ENCODE peak calls at places on chromosomes 16 and 17, in eight cellular contexts. One of them, this sample, is unnamed.

GRCh38 chr16:16083421-16084156 is 134.2 kb downstream of the ABCC1 start:
- DNase-seq in mucosa of descending colon: no peak
- DNase-seq in heart left ventricle: no peak
- DNase-seq in A549: peak; percentile 20
- DNase-seq in foreskin fibroblast: no peak
- DNase-seq in upper lobe of right lung: no peak
- DNase-seq in retinal pigment epithelial cell: no peak
- DNase-seq in astrocyte of the spinal cord: peak; percentile 21
- DNase-seq in this sample: peak; percentile 58

GRCh38 chr17:1087381-1088241 is 90.7 kb downstream of the TIMM22 start:
- DNase-seq in upper lobe of right lung: peak; percentile 87
- DNase-seq in foreskin fibroblast: no peak
- DNase-seq in retinal pigment epithelial cell: peak; percentile 90
- DNase-seq in mucosa of descending colon: peak; percentile 88
- DNase-seq in A549: peak; percentile 64
- DNase-seq in astrocyte of the spinal cord: peak; percentile 59
- DNase-seq in heart left ventricle: peak; percentile 78
- DNase-seq in this sample: no peak

GRCh38 chr17:39719563-39719962 is 10.8 kb downstream of the MIEN1 start:
- DNase-seq in astrocyte of the spinal cord: no peak
- DNase-seq in mucosa of descending colon: peak; percentile 71
- DNase-seq in retinal pigment epithelial cell: no peak
- DNase-seq in A549: no peak
- DNase-seq in upper lobe of right lung: no peak
- DNase-seq in heart left ventricle: no peak
- DNase-seq in foreskin fibroblast: no peak
- DNase-seq in this sample: no peak

GRCh38 chr17:39352511-39352910 is 48.9 kb downstream of the FBXL20 start:
- DNase-seq in A549: no peak
- DNase-seq in heart left ventricle: no peak
- DNase-seq in retinal pigment epithelial cell: no peak
- DNase-seq in foreskin fibroblast: no peak
- DNase-seq in astrocyte of the spinal cord: no peak
- DNase-seq in upper lobe of right lung: no peak
- DNase-seq in mucosa of descending colon: no peak
- DNase-seq in this sample: no peak

GRCh38 chr17:74117999-74118421 is 85.5 kb upstream of the RPL38 start:
- DNase-seq in astrocyte of the spinal cord: no peak
- DNase-seq in foreskin fibroblast: no peak
- DNase-seq in heart left ventricle: no peak
- DNase-seq in A549: no peak
- DNase-seq in upper lobe of right lung: peak; percentile 20
- DNase-seq in mucosa of descending colon: no peak
- DNase-seq in retinal pigment epithelial cell: no peak
- DNase-seq in this sample: no peak

GRCh38 chr17:13102477-13102876 is 84.7 kb upstream of the ELAC2 start:
- DNase-seq in upper lobe of right lung: no peak
- DNase-seq in A549: no peak
- DNase-seq in astrocyte of the spinal cord: no peak
- DNase-seq in retinal pigment epithelial cell: no peak
- DNase-seq in heart left ventricle: no peak
- DNase-seq in mucosa of descending colon: no peak
- DNase-seq in foreskin fibroblast: no peak
- DNase-seq in this sample: no peak

GRCh38 chr16:4648917-4649316 is 24.3 kb downstream of the MGRN1 start:
- DNase-seq in mucosa of descending colon: no peak
- DNase-seq in foreskin fibroblast: no peak
- DNase-seq in A549: no peak
- DNase-seq in retinal pigment epithelial cell: no peak
- DNase-seq in upper lobe of right lung: no peak
- DNase-seq in astrocyte of the spinal cord: no peak
- DNase-seq in heart left ventricle: no peak
- DNase-seq in this sample: no peak

GRCh38 chr16:57039148-57039812 is 49.9 kb downstream of the NLRC5 start:
- DNase-seq in heart left ventricle: no peak
- DNase-seq in mucosa of descending colon: no peak
- DNase-seq in upper lobe of right lung: no peak
- DNase-seq in foreskin fibroblast: peak; percentile 60
- DNase-seq in A549: no peak
- DNase-seq in astrocyte of the spinal cord: peak; percentile 78
- DNase-seq in retinal pigment epithelial cell: no peak
- DNase-seq in this sample: peak; percentile 75

GRCh38 chr17:35152741-35153140 is 5.1 kb downstream of the UNC45B start:
- DNase-seq in retinal pigment epithelial cell: no peak
- DNase-seq in upper lobe of right lung: no peak
- DNase-seq in foreskin fibroblast: no peak
- DNase-seq in heart left ventricle: no peak
- DNase-seq in mucosa of descending colon: no peak
- DNase-seq in A549: no peak
- DNase-seq in astrocyte of the spinal cord: no peak
- DNase-seq in this sample: no peak

GRCh38 chr17:53353919-53354351 is 468.8 kb upstream of the KIF2B start:
- DNase-seq in A549: no peak
- DNase-seq in astrocyte of the spinal cord: peak; percentile 33
- DNase-seq in mucosa of descending colon: peak; percentile 55
- DNase-seq in retinal pigment epithelial cell: no peak
- DNase-seq in upper lobe of right lung: no peak
- DNase-seq in heart left ventricle: no peak
- DNase-seq in foreskin fibroblast: no peak
- DNase-seq in this sample: no peak

GRCh38 chr16:14337303-14338191 is 266.4 kb downstream of the MRTFB start:
- DNase-seq in astrocyte of the spinal cord: no peak
- DNase-seq in mucosa of descending colon: no peak
- DNase-seq in retinal pigment epithelial cell: no peak
- DNase-seq in heart left ventricle: no peak
- DNase-seq in foreskin fibroblast: peak; percentile 44
- DNase-seq in A549: no peak
- DNase-seq in upper lobe of right lung: no peak
- DNase-seq in this sample: peak; percentile 42

DNA sequence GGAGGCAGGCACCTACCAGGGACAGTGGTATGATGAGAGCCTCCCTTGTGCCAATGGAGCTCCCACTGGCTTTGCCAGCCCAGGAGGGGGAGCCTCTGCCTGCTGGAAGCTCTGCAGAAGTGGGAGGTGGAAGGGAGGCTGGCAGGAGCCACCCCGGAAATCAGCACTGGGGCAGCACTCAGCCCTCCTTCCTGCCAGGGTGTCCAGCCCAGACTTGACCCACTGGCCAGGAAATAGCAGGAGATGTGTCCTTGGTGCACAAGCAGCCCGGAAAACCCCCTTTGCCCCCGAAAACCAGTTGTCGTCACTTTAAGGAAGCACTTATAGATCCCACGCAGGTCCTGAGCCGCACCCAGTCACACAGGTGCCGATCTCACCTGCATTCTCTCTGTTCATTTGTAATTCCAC is 49.3 kb upstream of the CACNG4 start:
- DNase-seq in retinal pigment epithelial cell: no peak
- DNase-seq in mucosa of descending colon: peak; percentile 71
- DNase-seq in foreskin fibroblast: no peak
- DNase-seq in A549: peak; percentile 64
- DNase-seq in upper lobe of right lung: no peak
- DNase-seq in heart left ventricle: no peak
- DNase-seq in astrocyte of the spinal cord: no peak
- DNase-seq in this sample: no peak
- TF ChIP-seq CTCF in retinal pigment epithelial cell: peak; percentile 62
- TF ChIP-seq CTCF in mucosa of descending colon: peak; percentile 45
- TF ChIP-seq CTCF in foreskin fibroblast: peak; percentile 14
- TF ChIP-seq CTCF in A549: peak; percentile 47
- TF ChIP-seq CTCF in upper lobe of right lung: peak; percentile 19
- TF ChIP-seq CTCF in heart left ventricle: no peak
- TF ChIP-seq CTCF in astrocyte of the spinal cord: peak; percentile 5
- TF ChIP-seq CTCF in this sample: no peak

DNA sequence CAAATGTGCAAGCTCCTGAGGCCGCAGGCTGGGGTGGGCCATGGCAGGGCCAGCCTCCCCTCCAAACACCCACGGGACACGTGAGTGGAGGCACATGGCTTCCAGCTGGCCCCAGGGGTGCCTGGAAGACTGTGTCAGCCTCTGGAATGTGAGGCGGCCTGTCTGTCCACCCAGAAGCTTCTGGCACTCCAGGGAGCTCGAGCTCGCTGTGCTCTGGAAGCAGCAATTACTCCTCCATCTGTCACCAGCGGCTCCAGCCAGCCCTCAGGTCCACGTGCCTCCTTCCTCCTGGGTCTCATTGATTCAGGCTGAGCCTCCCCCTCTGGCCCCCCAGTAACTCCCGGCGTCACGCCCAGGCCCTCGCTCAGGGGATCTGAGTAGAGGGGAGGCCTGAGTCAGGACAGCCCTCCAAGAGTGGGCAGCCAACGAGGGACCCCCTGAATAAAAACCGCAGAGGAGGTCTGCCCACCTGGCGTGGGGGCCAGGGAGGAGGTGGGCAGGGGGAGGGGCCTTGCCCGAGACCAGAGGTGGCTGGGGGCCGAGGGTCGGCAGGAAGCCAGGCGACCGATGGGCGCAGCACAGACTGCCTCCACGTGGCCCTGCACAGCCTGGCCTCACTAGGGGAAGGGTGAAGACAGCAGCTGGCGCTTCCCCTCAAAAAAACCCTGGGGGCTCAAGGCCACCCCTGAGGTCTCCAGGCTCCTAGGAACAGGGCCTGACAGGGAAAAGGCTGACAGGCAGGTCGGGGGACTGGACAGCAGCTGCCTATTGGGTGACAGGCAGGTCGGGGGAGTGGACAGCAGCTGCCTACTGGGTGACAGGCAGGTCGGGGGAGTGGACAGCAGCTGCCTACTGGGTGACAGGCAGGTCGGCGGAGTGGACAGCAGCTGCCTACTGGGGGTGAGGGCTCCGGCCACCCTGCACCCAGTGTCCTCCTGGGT is 11.9 kb downstream of the PIEZO1 start:
- DNase-seq in A549: no peak
- DNase-seq in foreskin fibroblast: peak; percentile 95
- DNase-seq in retinal pigment epithelial cell: no peak
- DNase-seq in mucosa of descending colon: no peak
- DNase-seq in astrocyte of the spinal cord: peak; percentile 90
- DNase-seq in heart left ventricle: peak; percentile 61
- DNase-seq in upper lobe of right lung: no peak
- DNase-seq in this sample: peak; percentile 93
- H3K4me3 ChIP-seq in A549: no peak overlapping the region
- H3K4me3 ChIP-seq in foreskin fibroblast: peak overlapping the region; percentile 24
- H3K4me3 ChIP-seq in retinal pigment epithelial cell: peak overlapping the region; percentile 38
- H3K4me3 ChIP-seq in mucosa of descending colon: no peak overlapping the region
- H3K4me3 ChIP-seq in astrocyte of the spinal cord: no peak overlapping the region
- H3K4me3 ChIP-seq in heart left ventricle: no peak overlapping the region
- H3K4me3 ChIP-seq in upper lobe of right lung: no peak overlapping the region
- H3K4me3 ChIP-seq in this sample: no peak overlapping the region

GRCh38 chr17:71803656-71804284 is 317.1 kb upstream of the SOX9 start:
- DNase-seq in retinal pigment epithelial cell: no peak
- DNase-seq in foreskin fibroblast: no peak
- DNase-seq in mucosa of descending colon: no peak
- DNase-seq in heart left ventricle: no peak
- DNase-seq in astrocyte of the spinal cord: no peak
- DNase-seq in A549: no peak
- DNase-seq in upper lobe of right lung: no peak
- DNase-seq in this sample: no peak

DNA sequence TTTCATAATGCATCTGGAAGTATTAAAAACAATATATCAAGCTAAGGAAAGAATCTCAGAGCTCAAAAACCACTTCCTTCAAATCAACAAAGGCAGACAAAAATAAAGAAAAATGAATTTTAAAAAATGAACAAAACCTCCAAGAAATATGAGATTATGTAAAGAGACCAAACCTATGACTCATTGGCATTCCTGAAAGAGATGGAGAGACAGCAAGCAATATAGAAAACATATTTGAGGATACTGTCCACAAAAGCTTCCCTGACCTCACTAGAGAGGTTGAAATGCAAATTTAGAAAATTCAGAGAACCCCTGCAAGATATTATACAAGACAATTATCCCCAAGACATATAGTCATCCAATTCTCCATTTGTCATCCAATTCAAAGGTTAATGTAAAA is 311.3 kb upstream of the SOX9 start:
- DNase-seq in retinal pigment epithelial cell: no peak
- DNase-seq in heart left ventricle: no peak
- DNase-seq in A549: no peak
- DNase-seq in foreskin fibroblast: no peak
- DNase-seq in mucosa of descending colon: no peak
- DNase-seq in astrocyte of the spinal cord: no peak
- DNase-seq in upper lobe of right lung: no peak
- DNase-seq in this sample: no peak
- TF ChIP-seq CTCF in retinal pigment epithelial cell: no peak
- TF ChIP-seq CTCF in heart left ventricle: no peak
- TF ChIP-seq CTCF in A549: no peak
- TF ChIP-seq CTCF in foreskin fibroblast: no peak
- TF ChIP-seq CTCF in mucosa of descending colon: no peak
- TF ChIP-seq CTCF in astrocyte of the spinal cord: no peak
- TF ChIP-seq CTCF in upper lobe of right lung: no peak
- TF ChIP-seq CTCF in this sample: no peak

DNA sequence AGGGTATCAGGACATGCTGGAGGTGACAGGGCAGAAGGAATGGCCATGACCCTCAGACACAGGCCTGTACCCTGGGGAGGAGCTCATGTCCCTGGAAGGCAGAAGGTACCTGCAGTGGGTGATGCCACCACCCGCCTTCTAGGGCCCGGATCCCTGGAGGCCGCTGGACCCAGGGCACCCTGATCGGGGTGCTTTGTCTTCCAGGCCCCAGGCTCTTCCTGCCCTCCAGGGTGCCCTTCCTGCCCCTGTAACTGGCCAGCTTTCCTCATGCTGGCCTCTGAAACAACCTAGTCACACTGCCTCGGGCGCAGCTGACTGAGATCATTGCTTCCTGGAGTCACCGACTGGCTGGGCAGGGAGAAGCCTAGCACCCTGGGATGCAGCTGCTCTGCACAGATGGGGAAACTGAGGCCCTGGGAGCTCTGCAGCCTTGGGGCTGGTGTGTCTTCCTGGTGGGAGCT is 5.8 kb downstream of the ADCY7 start:
- DNase-seq in mucosa of descending colon: no peak
- DNase-seq in A549: no peak
- DNase-seq in heart left ventricle: no peak
- DNase-seq in upper lobe of right lung: no peak
- DNase-seq in foreskin fibroblast: no peak
- DNase-seq in astrocyte of the spinal cord: no peak
- DNase-seq in retinal pigment epithelial cell: no peak
- DNase-seq in this sample: no peak
- H3K4me3 ChIP-seq in mucosa of descending colon: no peak overlapping the region
- H3K4me3 ChIP-seq in A549: no peak overlapping the region
- H3K4me3 ChIP-seq in heart left ventricle: no peak overlapping the region
- H3K4me3 ChIP-seq in upper lobe of right lung: no peak overlapping the region
- H3K4me3 ChIP-seq in foreskin fibroblast: no peak overlapping the region
- H3K4me3 ChIP-seq in astrocyte of the spinal cord: no peak overlapping the region
- H3K4me3 ChIP-seq in retinal pigment epithelial cell: no peak overlapping the region
- H3K4me3 ChIP-seq in this sample: no peak overlapping the region

DNA sequence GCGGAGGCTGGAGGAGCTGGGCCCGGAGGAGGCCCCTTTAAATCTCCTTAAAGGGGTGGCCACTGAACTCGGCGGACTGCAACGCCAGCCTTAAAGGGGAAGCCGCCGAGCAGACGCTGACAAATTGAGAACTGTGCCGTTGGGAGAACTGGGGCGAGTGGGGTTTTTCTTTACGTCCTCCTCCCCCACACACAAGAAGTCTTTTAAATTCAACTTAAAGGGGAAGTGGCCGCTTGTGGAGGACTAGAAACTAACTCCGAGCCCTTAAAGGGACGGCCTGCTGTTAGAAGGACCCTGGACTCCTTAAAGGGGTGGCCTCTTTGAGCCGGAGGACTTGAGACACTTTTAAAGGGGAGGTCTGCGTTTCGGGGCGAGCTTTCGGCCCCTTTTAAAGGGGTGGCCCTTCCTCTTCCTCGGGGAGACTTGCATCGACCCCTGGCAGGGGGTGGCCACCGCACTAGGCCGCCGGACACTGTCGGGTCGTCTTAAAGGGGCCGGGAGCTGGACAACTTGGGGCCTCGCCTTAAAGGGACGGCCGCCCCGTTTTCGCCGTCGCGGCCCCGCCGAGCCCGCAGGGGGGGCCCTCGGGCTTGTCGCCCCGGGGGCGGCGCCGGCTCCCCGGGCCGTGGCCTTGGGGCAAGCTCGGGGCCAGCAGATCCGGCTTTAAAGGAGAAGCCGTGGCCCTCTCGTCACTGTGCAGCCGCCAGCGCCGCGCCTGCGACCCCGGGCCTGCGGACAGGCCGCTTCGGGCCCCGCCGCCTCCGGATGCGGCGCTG is 688 bp downstream of the FBRS start:
- DNase-seq in foreskin fibroblast: peak; percentile 97
- DNase-seq in upper lobe of right lung: peak; percentile 88
- DNase-seq in heart left ventricle: peak; percentile 82
- DNase-seq in retinal pigment epithelial cell: peak; percentile 89
- DNase-seq in astrocyte of the spinal cord: peak; percentile 99
- DNase-seq in A549: peak; percentile 78
- DNase-seq in mucosa of descending colon: no peak
- DNase-seq in this sample: peak; percentile 95
- TF ChIP-seq CTCF in foreskin fibroblast: no peak
- TF ChIP-seq CTCF in upper lobe of right lung: no peak
- TF ChIP-seq CTCF in heart left ventricle: no peak
- TF ChIP-seq CTCF in retinal pigment epithelial cell: peak; percentile 5
- TF ChIP-seq CTCF in astrocyte of the spinal cord: no peak
- TF ChIP-seq CTCF in A549: peak; percentile 4
- TF ChIP-seq CTCF in mucosa of descending colon: no peak
- TF ChIP-seq CTCF in this sample: no peak